ENCODE peak calls at places on chromosomes 2 and 18, in six cellular contexts. Y is upper lobe of right lung, P is kidney, B is transverse colon, V is mucosa of descending colon, M is heart right ventricle. H is an unnamed sample.

GRCh38 chr2:153043385-153043784 is 325.0 kb downstream of the ARL6IP6 start:
- DNase-seq in P (no peak), Y (no peak), M (no peak), B (no peak), V (no peak), H (no peak)

GRCh38 chr2:199485732-199486335 is 28.1 kb upstream of the SATB2 start:
- DNase-seq in M (peak; percentile 29), P (no peak), B (peak; percentile 82), V (peak; percentile 94), Y (no peak), H (no peak)

GRCh38 chr18:69752737-69753380 is 194.8 kb downstream of the CD226 start:
- DNase-seq in P (no peak), V (no peak), B (no peak), M (no peak), Y (no peak), H (no peak)

GRCh38 chr2:225559090-225559489 is 159.6 kb downstream of the NYAP2 start:
- DNase-seq in M (no peak), P (no peak), Y (no peak), V (no peak), B (no peak), H (no peak)

GRCh38 chr2:8154936-8155335 is 526.9 kb upstream of the ID2 start:
- DNase-seq in M (no peak), Y (no peak), V (no peak), B (no peak), P (no peak), H (no peak)

GRCh38 chr2:213022987-213023386 is 128.4 kb downstream of the IKZF2 start:
- DNase-seq in P (no peak), Y (no peak), V (no peak), B (no peak), M (no peak), H (no peak)

GRCh38 chr2:31420936-31421335 is 6.4 kb upstream of the XDH start:
- DNase-seq in Y (no peak), B (no peak), P (no peak), M (no peak), V (no peak), H (no peak)

GRCh38 chr2:239276813-239277193 is 124.0 kb downstream of the HDAC4 start:
- DNase-seq in B (no peak), M (no peak), Y (no peak), V (no peak), P (no peak), H (no peak)

GRCh38 chr18:8084160-8084559 is 517.0 kb downstream of the PTPRM start:
- DNase-seq in M (peak; percentile 19), V (peak; percentile 19), B (no peak), Y (no peak), P (no peak), H (no peak)

GRCh38 chr2:161430416-161430815 is 14.3 kb downstream of the TBR1 start:
- DNase-seq in P (no peak), V (no peak), Y (no peak), B (no peak), M (no peak), H (no peak)

GRCh38 chr2:181678033-181678586 is 2.2 kb downstream of the NEUROD1 start:
- DNase-seq in B (peak; percentile 24), M (peak; percentile 53), Y (peak; percentile 80), P (peak; percentile 86), V (peak; percentile 79), H (peak; percentile 71)

GRCh38 chr2:183070942-183071844 is 7.4 kb upstream of the DUSP19 start:
- DNase-seq in Y (peak; percentile 70), M (peak; percentile 40), B (peak; percentile 36), V (peak; percentile 63), P (peak; percentile 79), H (no peak)

GRCh38 chr2:96622544-96622943 is 15.6 kb downstream of the KANSL3 start:
- DNase-seq in V (no peak), Y (no peak), P (no peak), B (no peak), M (no peak), H (no peak)

GRCh38 chr2:163733301-163733938 is 2.4 kb downstream of the FIGN start:
- DNase-seq in M (no peak), P (no peak), Y (no peak), B (no peak), V (no peak), H (no peak)

GRCh38 chr2:190607657-190608357 is 41.1 kb upstream of the NAB1 start:
- DNase-seq in V (no peak), M (no peak), P (no peak), B (no peak), Y (no peak), H (peak; percentile 77)

GRCh38 chr2:46117379-46117778 is 179.8 kb upstream of the EPAS1 start:
- DNase-seq in V (no peak), Y (no peak), P (no peak), B (no peak), M (no peak), H (no peak)

GRCh38 chr18:40851014-40851429 is 1104.0 kb upstream of the PIK3C3 start:
- DNase-seq in M (no peak), V (no peak), Y (no peak), P (no peak), B (no peak), H (no peak)

GRCh38 chr2:230434677-230435324 is 18.8 kb downstream of the SP100 start:
- DNase-seq in B (no peak), M (no peak), Y (no peak), V (no peak), P (no peak), H (no peak)

GRCh38 chr2:230762317-230762896 is 49.8 kb downstream of the CAB39 start:
- DNase-seq in M (no peak), B (peak; percentile 26), V (peak; percentile 45), Y (no peak), P (no peak), H (no peak)

GRCh38 chr2:50953021-50953420 is 78.9 kb downstream of the NRXN1 start:
- DNase-seq in B (no peak), P (no peak), M (no peak), V (no peak), Y (no peak), H (no peak)

GRCh38 chr18:48405108-48405507 is 4.1 kb downstream of the ZBTB7C start:
- DNase-seq in B (no peak), M (no peak), V (no peak), Y (no peak), P (no peak), H (no peak)

GRCh38 chr2:54107903-54108615 is 7.4 kb upstream of the ACYP2 start:
- DNase-seq in Y (no peak), M (no peak), B (no peak), V (no peak), P (no peak), H (no peak)

GRCh38 chr2:113173563-113174368 is at the start of gene PSD4:
- DNase-seq in B (peak; percentile 82), V (peak; percentile 67), Y (peak; percentile 88), M (peak; percentile 60), P (peak; percentile 88), H (no peak)

GRCh38 chr2:205025580-205026240 is 480.4 kb downstream of the PARD3B start:
- DNase-seq in M (no peak), P (no peak), V (no peak), B (no peak), Y (no peak), H (no peak)

GRCh38 chr2:8086796-8087479 is 594.9 kb upstream of the ID2 start:
- DNase-seq in P (no peak), V (no peak), Y (no peak), M (no peak), B (no peak), H (peak; percentile 62)

GRCh38 chr2:125073440-125073839 is 1048.4 kb downstream of the CNTNAP5 start:
- DNase-seq in V (no peak), M (no peak), Y (no peak), B (no peak), P (no peak), H (no peak)

GRCh38 chr2:71778514-71779305 is 325.3 kb downstream of the DYSF start:
- DNase-seq in P (no peak), M (no peak), Y (no peak), B (no peak), V (no peak), H (no peak)
- TF ChIP-seq CTCF in P (no peak), M (no peak), Y (no peak), B (no peak), V (no peak), H (peak; percentile 34)

GRCh38 chr2:89784960-89785359 is 1093.5 kb downstream of the RPIA start:
- DNase-seq in P (no peak), B (no peak), V (no peak), Y (no peak), M (no peak), H (no peak)

GRCh38 chr2:89780318-89780717 is 1088.8 kb downstream of the RPIA start:
- DNase-seq in Y (no peak), B (no peak), P (no peak), V (no peak), M (no peak), H (no peak)

DNA sequence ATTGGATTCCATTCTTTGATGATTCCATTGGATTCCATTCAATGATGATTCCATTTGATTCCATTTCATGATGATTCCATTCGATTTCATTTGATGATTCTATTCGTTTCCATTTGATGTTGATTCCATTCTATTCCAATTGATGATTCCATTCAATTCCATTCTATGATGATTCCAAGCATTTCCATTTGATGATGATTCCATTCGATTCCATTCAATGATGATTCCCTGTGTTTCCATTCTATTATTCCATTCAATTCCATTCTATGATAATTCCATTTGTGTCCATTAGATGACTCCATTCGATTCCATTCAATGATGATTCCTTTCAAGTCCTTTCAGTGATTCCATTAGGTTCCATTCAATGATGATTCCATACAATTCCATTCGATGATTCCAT is 1090.5 kb downstream of the RPIA start:
- DNase-seq in M (no peak), P (no peak), Y (no peak), V (no peak), B (no peak), H (no peak)
- H3K9me3 ChIP-seq in M (peaks cover 83% of the 10 kb centered on the region), P (peaks cover 93% of the 10 kb centered on the region), Y (peaks cover 65% of the 10 kb centered on the region), V (peaks cover 95% of the 10 kb centered on the region), B (peaks cover 16% of the 10 kb centered on the region), H (peaks cover 30% of the 10 kb centered on the region)

DNA sequence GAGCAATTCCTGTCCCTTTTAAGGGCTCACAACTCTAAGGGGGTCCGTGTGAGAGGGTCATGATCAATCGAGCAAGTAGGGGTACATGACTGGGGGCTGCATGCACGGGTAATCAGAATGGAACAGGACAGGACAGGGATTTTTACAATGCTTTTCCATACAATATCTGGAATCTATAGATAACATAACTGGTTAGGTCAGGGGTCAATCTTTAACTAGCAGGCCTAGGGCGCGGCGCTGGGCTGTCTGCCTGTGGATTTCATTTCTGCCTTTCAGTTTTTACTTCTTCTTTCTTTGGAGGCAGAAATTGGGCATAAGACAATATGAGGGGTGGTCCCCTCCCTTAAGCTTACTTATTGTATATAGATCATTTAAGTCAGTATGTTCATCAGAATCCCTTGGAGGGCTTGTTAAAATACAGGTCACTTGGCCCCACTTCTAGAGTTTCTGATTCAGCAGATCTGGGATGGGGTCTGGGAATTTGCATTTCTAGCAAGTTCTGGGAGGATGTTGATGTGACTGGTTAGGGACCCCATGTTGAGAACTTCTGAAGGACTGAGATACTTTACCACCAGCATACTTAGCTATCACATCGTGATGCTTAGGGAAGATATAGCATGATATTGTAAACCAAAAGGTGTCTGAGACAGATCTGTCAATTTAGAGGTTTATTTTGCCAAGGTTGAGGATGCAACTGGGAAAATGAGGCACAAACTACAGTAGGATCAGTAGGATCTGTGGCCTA is 2.8 kb upstream of the INPP4A start:
- DNase-seq in B (peak; percentile 56), M (no peak), P (no peak), Y (no peak), V (peak; percentile 76), H (no peak)
- H3K4me3 ChIP-seq in B (no peak overlapping the region), M (no peak overlapping the region), P (no peak overlapping the region), Y (no peak overlapping the region), V (no peak overlapping the region), H (no peak overlapping the region)

GRCh38 chr2:57549642-57550102 is 496.9 kb upstream of the VRK2 start:
- DNase-seq in P (no peak), Y (no peak), B (no peak), M (no peak), V (no peak), H (no peak)
- TF ChIP-seq CTCF in P (no peak), Y (peak; percentile 16), B (no peak), M (peak; percentile 23), V (no peak), H (peak; percentile 45)